ENCODE peak calls at places on chromosome 14, in nine cellular contexts. D, F, I, S, T, G, K, H and R are unnamed samples.

GRCh38 chr14:41899416-41899815 is 292.7 kb downstream of the LRFN5 start:
- DNase-seq in D (no peak), F (no peak), I (peak), S (no peak), T (no peak), G (no peak), K (no peak), H (no peak), R (no peak)

GRCh38 chr14:32259368-32260013 is 56.4 kb upstream of the RNU6-8 start:
- DNase-seq in D (peak), F (no peak), I (peak), S (peak), T (peak), G (no peak), K (no peak), H (peak), R (peak)

GRCh38 chr14:31829256-31829923 is 247.7 kb upstream of the ARHGAP5 start:
- DNase-seq in D (peak), F (no peak), I (peak), S (no peak), T (no peak), G (no peak), K (no peak), H (no peak), R (no peak)

GRCh38 chr14:102901633-102902032 is 20.8 kb upstream of the AMN start:
- DNase-seq in D (no peak), F (no peak), I (no peak), S (peak), T (no peak), G (no peak), K (no peak), H (peak), R (peak)

GRCh38 chr14:68278568-68279436 is 459.2 kb downstream of the RAD51B start:
- DNase-seq in D (peak), F (no peak), I (peak), S (no peak), T (peak), G (no peak), K (no peak), H (no peak), R (no peak)

GRCh38 chr14:101584049-101584859 is 23.0 kb downstream of the DIO3 start:
- DNase-seq in D (no peak), F (no peak), I (no peak), S (no peak), T (peak), G (peak), K (no peak), H (no peak), R (no peak)

GRCh38 chr14:105617201-105617777 is 90.9 kb downstream of the TMEM121 start:
- DNase-seq in D (no peak), F (no peak), I (no peak), S (no peak), T (no peak), G (peak), K (no peak), H (no peak), R (no peak)

GRCh38 chr14:75928587-75929230 is 53.1 kb downstream of the TGFB3 start:
- DNase-seq in D (no peak), F (no peak), I (no peak), S (no peak), T (no peak), G (no peak), K (no peak), H (no peak), R (no peak)

GRCh38 chr14:80787876-80788275 is 153.7 kb downstream of the CEP128 start:
- DNase-seq in D (no peak), F (no peak), I (no peak), S (no peak), T (no peak), G (no peak), K (no peak), H (no peak), R (no peak)

GRCh38 chr14:77498120-77498979 is at the start of gene ISM2:
- DNase-seq in D (peak), F (peak), I (peak), S (peak), T (no peak), G (no peak), K (peak), H (peak), R (peak)

GRCh38 chr14:91892918-91893527 is 25.7 kb upstream of the TC2N start:
- DNase-seq in D (no peak), F (no peak), I (no peak), S (no peak), T (no peak), G (no peak), K (peak), H (no peak), R (peak)

GRCh38 chr14:24080888-24081738 is 9.8 kb downstream of the CPNE6 start:
- DNase-seq in D (no peak), F (peak), I (peak), S (peak), T (no peak), G (peak), K (peak), H (peak), R (peak)

GRCh38 chr14:64422006-64422405 is 33.9 kb downstream of the MTHFD1 start:
- DNase-seq in D (no peak), F (no peak), I (no peak), S (no peak), T (no peak), G (no peak), K (no peak), H (no peak), R (no peak)

GRCh38 chr14:93971635-93972027 is 4.7 kb downstream of the ASB2 start:
- DNase-seq in D (no peak), F (no peak), I (no peak), S (no peak), T (no peak), G (no peak), K (no peak), H (no peak), R (no peak)

GRCh38 chr14:58276208-58276607 is 22.1 kb upstream of the ARID4A start:
- DNase-seq in D (no peak), F (no peak), I (no peak), S (no peak), T (no peak), G (no peak), K (no peak), H (no peak), R (no peak)

GRCh38 chr14:58270628-58271027 is 26.0 kb downstream of the PSMA3 start:
- DNase-seq in D (no peak), F (no peak), I (no peak), S (no peak), T (no peak), G (no peak), K (no peak), H (no peak), R (no peak)

GRCh38 chr14:58278177-58278576 is 20.2 kb upstream of the ARID4A start:
- DNase-seq in D (no peak), F (no peak), I (no peak), S (no peak), T (no peak), G (no peak), K (no peak), H (no peak), R (no peak)

GRCh38 chr14:58275527-58276190 is 22.7 kb upstream of the ARID4A start:
- DNase-seq in D (no peak), F (no peak), I (no peak), S (no peak), T (no peak), G (no peak), K (no peak), H (no peak), R (no peak)

GRCh38 chr14:58272589-58273372 is 25.6 kb upstream of the ARID4A start:
- DNase-seq in D (peak), F (no peak), I (peak), S (no peak), T (no peak), G (no peak), K (no peak), H (no peak), R (no peak)
- TF ChIP-seq CTCF in D (peak), F (no peak), I (peak), S (no peak), T (peak), G (no peak), K (peak), H (peak), R (no peak)

GRCh38 chr14:21866479-21866878 is 192.9 kb upstream of the OR4E1 start:
- DNase-seq in D (peak), F (no peak), I (no peak), S (no peak), T (no peak), G (no peak), K (no peak), H (no peak), R (no peak)

GRCh38 chr14:21874167-21874566 is 200.5 kb upstream of the OR4E1 start:
- DNase-seq in D (no peak), F (no peak), I (no peak), S (no peak), T (no peak), G (no peak), K (no peak), H (no peak), R (no peak)

GRCh38 chr14:21867541-21867940 is 193.9 kb upstream of the OR4E1 start:
- DNase-seq in D (peak), F (no peak), I (no peak), S (no peak), T (no peak), G (no peak), K (no peak), H (no peak), R (no peak)

GRCh38 chr14:21863289-21863688 is 189.7 kb upstream of the OR4E1 start:
- DNase-seq in D (no peak), F (no peak), I (no peak), S (no peak), T (no peak), G (no peak), K (no peak), H (no peak), R (no peak)

GRCh38 chr14:21868442-21869046 is 194.9 kb upstream of the OR4E1 start:
- DNase-seq in D (peak), F (no peak), I (no peak), S (peak), T (no peak), G (no peak), K (peak), H (peak), R (peak)
- TF ChIP-seq CTCF in D (peak), F (peak), I (peak), S (peak), T (peak), G (peak), K (peak), H (peak), R (peak)

GRCh38 chr14:73759714-73760597 is 45.8 kb upstream of the PNMA1 start:
- DNase-seq in D (peak), F (peak), I (peak), S (peak), T (peak), G (peak), K (peak), H (peak), R (peak)
- TF ChIP-seq CTCF in D (peak), F (no peak), I (no peak), S (no peak), T (no peak), G (peak), K (peak), H (no peak), R (no peak)

GRCh38 chr14:71711131-71711530 is 221.1 kb upstream of the RGS6 start:
- DNase-seq in D (no peak), F (no peak), I (no peak), S (no peak), T (no peak), G (no peak), K (no peak), H (no peak), R (no peak)
- TF ChIP-seq CTCF in D (no peak), F (no peak), I (no peak), S (no peak), T (no peak), G (no peak), K (no peak), H (no peak), R (no peak)